ENCODE peak calls at places on chromosomes 7 and 10, in four cellular contexts. T is Panc1, Y is astrocyte, N is nephron progenitor cell. L is an unnamed sample.

GRCh38 chr10:32350811-32351342 is 3.9 kb upstream of the EPC1 start:
- DNase-seq in T (no peak), Y (no peak), N (no peak), L (no peak)

GRCh38 chr10:86363184-86363832 is 3.3 kb downstream of the GRID1 start:
- DNase-seq in T (no peak), Y (no peak), N (peak; percentile 81), L (no peak)

GRCh38 chr7:46134795-46135194 is 213.7 kb upstream of the IGFBP3 start:
- DNase-seq in T (no peak), Y (no peak), N (no peak), L (no peak)

GRCh38 chr7:56106108-56107073 is at the start of gene CHCHD2:
- DNase-seq in T (peak; percentile 99), Y (peak; percentile 99), N (peak; percentile 85), L (peak; percentile 90)

GRCh38 chr7:40584667-40585433 is 450.0 kb downstream of the SUGCT start:
- DNase-seq in T (no peak), Y (peak; percentile 33), N (no peak), L (no peak)

GRCh38 chr10:119620771-119621384 is 24.1 kb upstream of the TIAL1 start:
- DNase-seq in T (no peak), Y (no peak), N (no peak), L (no peak)

GRCh38 chr10:92729886-92730285 is 40.1 kb downstream of the HHEX start:
- DNase-seq in T (no peak), Y (no peak), N (no peak), L (no peak)

GRCh38 chr7:158966780-158967390 is 110.5 kb downstream of the DYNC2I1 start:
- DNase-seq in T (no peak), Y (no peak), N (no peak), L (no peak)

GRCh38 chr7:151122276-151122675 is 36.0 kb downstream of the AGAP3 start:
- DNase-seq in T (no peak), Y (no peak), N (peak; percentile 51), L (no peak)
- TF ChIP-seq CTCF in T (peak; percentile 62), Y (no peak), N (no peak), L (no peak)

DNA sequence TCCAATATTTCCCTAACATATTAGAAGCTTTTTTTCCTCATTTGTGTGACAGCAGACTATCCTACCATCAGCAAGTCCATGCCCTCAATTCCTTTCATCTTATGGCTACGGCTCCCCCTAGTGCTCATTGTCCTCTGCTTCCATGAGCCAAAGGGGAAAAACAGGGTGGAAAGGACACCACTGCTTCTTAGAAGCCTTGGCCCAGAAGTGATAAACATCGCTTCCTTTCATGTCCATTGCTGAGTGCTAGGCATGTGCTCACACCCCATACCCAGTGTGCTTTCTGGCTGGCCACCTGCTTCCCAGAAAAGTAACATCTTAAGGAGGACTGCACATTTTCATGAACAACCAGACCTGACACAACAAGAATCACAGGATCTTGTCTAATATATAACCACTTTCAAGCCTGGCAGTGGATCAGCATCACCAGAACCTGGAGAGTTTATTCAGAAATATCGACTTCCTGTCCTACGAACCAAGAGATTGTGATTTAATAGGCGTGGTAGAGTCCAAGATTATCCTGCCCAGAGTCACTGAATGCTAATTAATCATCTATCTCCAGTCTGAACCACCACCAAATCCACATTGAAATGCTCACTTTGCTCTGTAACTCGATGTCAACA is 650.5 kb upstream of the SORCS1 start:
- DNase-seq in T (peak; percentile 15), Y (peak; percentile 10), N (peak; percentile 52), L (peak; percentile 44)
- TF ChIP-seq CTCF in T (peak; percentile 73), Y (peak; percentile 50), N (peak; percentile 62), L (peak; percentile 90)

DNA sequence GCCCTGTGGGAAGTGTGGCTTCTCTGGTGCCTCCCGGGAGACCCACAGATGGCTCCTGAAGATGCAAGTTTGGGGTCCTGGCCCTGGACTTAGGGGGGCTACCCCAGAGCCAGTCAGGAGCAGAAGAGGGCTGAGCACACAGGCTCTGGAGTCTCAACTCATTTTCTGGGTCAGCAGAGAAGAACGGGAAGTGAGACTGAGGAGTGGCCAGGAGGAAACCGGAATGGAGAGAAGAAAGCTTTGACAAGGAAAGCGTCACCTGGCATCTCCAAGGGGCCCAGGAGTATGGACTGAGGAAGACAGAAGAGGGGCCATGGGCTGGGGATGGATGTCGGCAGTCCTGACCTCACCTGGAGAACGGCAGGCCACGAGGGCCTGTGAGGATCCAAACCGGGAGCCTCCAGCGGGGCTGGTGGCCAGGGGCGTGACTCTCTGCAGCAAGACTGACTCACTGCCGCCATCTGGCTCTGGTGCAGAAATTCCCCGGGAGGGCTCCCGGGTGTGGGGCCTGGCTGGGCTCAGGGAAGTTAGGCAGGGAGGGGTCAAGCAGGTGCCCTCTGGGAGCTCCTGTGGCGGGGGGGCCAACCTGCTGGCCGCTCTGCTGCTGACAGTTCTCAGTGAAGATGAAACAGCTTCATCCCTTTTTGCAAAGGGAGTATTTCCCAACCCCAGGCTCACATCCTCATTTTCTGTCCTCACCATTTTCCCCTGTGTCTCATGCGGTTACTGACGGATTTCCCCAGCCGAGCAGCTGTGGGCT is 23.6 kb downstream of the DAGLB start:
- DNase-seq in T (no peak), Y (no peak), N (no peak), L (no peak)
- TF ChIP-seq CTCF in T (no peak), Y (no peak), N (no peak), L (peak; percentile 12)

GRCh38 chr7:104267701-104268368 is 60.0 kb upstream of the ORC5 start:
- DNase-seq in T (no peak), Y (no peak), N (no peak), L (peak; percentile 10)
- TF ChIP-seq CTCF in T (peak; percentile 62), Y (peak; percentile 45), N (peak; percentile 42), L (peak; percentile 61)

GRCh38 chr10:121698902-121699301 is 100.7 kb upstream of the FGFR2 start:
- DNase-seq in T (no peak), Y (no peak), N (no peak), L (no peak)
- TF ChIP-seq CTCF in T (no peak), Y (no peak), N (no peak), L (no peak)

GRCh38 chr10:110446954-110447608 is 50.6 kb upstream of the DUSP5 start:
- DNase-seq in T (no peak), Y (peak; percentile 94), N (no peak), L (no peak)
- TF ChIP-seq CTCF in T (no peak), Y (no peak), N (no peak), L (peak; percentile 31)

GRCh38 chr10:73497623-73498022 is 1.8 kb upstream of the PPP3CB start:
- DNase-seq in T (no peak), Y (no peak), N (no peak), L (no peak)
- TF ChIP-seq CTCF in T (no peak), Y (no peak), N (no peak), L (no peak)

GRCh38 chr7:127512587-127512986 is 72.8 kb downstream of the GCC1 start:
- DNase-seq in T (no peak), Y (no peak), N (no peak), L (no peak)

GRCh38 chr7:127513311-127513710 is 72.1 kb downstream of the GCC1 start:
- DNase-seq in T (no peak), Y (no peak), N (no peak), L (no peak)

GRCh38 chr7:127516320-127516719 is 69.1 kb downstream of the GCC1 start:
- DNase-seq in T (no peak), Y (no peak), N (no peak), L (no peak)

GRCh38 chr7:127514499-127514898 is 70.9 kb downstream of the GCC1 start:
- DNase-seq in T (peak; percentile 41), Y (peak; percentile 26), N (no peak), L (no peak)
- TF ChIP-seq CTCF in T (peak; percentile 54), Y (peak; percentile 28), N (no peak), L (peak; percentile 60)

DNA sequence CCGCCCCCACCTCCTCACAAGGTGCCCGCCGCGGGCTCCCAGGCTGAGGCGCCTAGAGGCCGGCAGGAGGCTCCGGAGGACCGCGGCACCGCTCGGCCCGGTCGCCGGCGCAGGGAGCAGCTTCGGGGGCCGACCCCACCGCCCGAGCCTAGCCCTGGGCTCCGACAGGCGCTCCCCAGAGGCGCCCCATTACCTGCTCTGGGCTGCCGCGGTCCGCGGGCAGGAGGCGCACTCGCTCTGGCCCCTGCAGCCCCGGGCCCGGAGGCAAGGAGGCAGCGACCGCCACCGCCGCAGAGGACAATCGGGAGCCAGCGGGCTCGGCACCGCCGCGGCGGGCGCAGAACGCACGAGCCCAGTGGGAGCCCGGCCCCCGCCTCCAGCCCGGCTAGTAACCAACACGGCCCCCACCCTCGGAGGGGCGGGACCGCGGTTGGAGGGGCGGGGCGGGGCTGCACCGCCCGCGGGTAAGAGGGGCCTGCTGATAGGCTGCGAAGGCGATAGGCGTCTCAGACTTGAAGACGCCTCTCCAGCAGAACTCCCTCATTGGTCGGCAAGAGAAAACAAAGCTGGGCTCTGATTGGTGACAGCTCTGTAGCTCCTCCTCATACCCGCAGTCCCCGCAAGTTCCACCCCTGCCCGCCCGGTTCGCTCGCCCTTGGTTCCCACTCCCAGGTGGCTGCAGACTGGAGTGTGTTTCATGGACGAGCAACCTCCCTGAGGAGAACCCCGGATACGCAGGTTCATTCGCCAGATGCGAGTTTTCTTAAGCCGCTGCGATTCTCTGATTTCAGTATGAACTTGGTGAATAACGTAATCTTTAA is at the start of gene MPP7:
- DNase-seq in T (peak; percentile 73), Y (peak; percentile 99), N (peak; percentile 95), L (peak; percentile 92)
- TF ChIP-seq CTCF in T (peak; percentile 55), Y (no peak), N (peak; percentile 22), L (peak; percentile 30)

L was measured in epithelial cell of proximal tubule.